ENCODE peak calls at places on chromosomes 3 and 15, in eight cellular contexts. R is NCI-H460; K is stomach; Z is GDM1; X is NCI-H1092; A is CD8-positive, alpha-beta T cell; S is heart left ventricle; D is T1000. F is an unnamed sample.
A peak's percentile ranks its signal among the peaks of the same experiment; 100 is the strongest.

GRCh38 chr15:64156652-64157331 is 5.3 kb downstream of the SNX22 start:
- DNase-seq in R (no peak), K (no peak), Z (no peak), X (no peak), A (no peak), S (no peak), D (no peak), F (no peak)

GRCh38 chr15:63388511-63388910 is 6.9 kb upstream of the CA12 start:
- DNase-seq in R (peak; percentile 31), K (no peak), Z (no peak), X (no peak), A (no peak), S (no peak), D (no peak), F (no peak)

GRCh38 chr3:195087321-195087720 is 183.6 kb downstream of the XXYLT1 start:
- DNase-seq in R (no peak), K (no peak), Z (no peak), X (no peak), A (no peak), S (no peak), D (no peak), F (no peak)

GRCh38 chr3:72010044-72010443 is 225.1 kb upstream of the PROK2 start:
- DNase-seq in R (no peak), K (no peak), Z (no peak), X (no peak), A (no peak), S (no peak), D (no peak), F (no peak)

GRCh38 chr3:149487598-149488197 is 13.2 kb downstream of the TM4SF4 start:
- DNase-seq in R (peak; percentile 11), K (no peak), Z (no peak), X (no peak), A (no peak), S (no peak), D (no peak), F (no peak)

GRCh38 chr15:99167640-99168039 is 62.8 kb downstream of the SYNM start:
- DNase-seq in R (no peak), K (no peak), Z (no peak), X (no peak), A (no peak), S (no peak), D (no peak), F (no peak)

GRCh38 chr3:13588971-13589370 is 40.0 kb downstream of the FBLN2 start:
- DNase-seq in R (no peak), K (no peak), Z (no peak), X (no peak), A (no peak), S (no peak), D (no peak), F (no peak)

GRCh38 chr15:72086920-72087648 is 30.9 kb downstream of the MYO9A start:
- DNase-seq in R (no peak), K (no peak), Z (no peak), X (no peak), A (no peak), S (no peak), D (no peak), F (no peak)

GRCh38 chr15:50824507-50824906 is 59.0 kb upstream of the SPPL2A start:
- DNase-seq in R (no peak), K (no peak), Z (no peak), X (no peak), A (no peak), S (no peak), D (no peak), F (no peak)

GRCh38 chr3:37218206-37218605 is 43.8 kb upstream of the LRRFIP2 start:
- DNase-seq in R (no peak), K (no peak), Z (no peak), X (peak; percentile 40), A (no peak), S (peak; percentile 47), D (no peak), F (no peak)

GRCh38 chr3:71718069-71718468 is 7.1 kb downstream of the EIF4E3 start:
- DNase-seq in R (no peak), K (no peak), Z (no peak), X (no peak), A (no peak), S (no peak), D (no peak), F (no peak)